ENCODE peak calls at places on chromosomes 1 and 21, in four cellular contexts. H is spleen, A is MM.1S, K is tibial nerve. S is an unnamed sample. For H3K27me3, the result is how much of the 10 kb centered on the place peaks cover.

GRCh38 chr1:6554907-6555778 is at the start of gene TAS1R1:
- DNase-seq in H (peak), A (no peak), K (no peak), S (peak)

GRCh38 chr1:58964880-58965279 is 181.0 kb upstream of the JUN start:
- DNase-seq in H (no peak), A (no peak), K (no peak), S (no peak)

GRCh38 chr1:185373813-185374524 is 56.9 kb upstream of the IVNS1ABP start:
- DNase-seq in H (peak), A (no peak), K (no peak), S (no peak)

GRCh38 chr21:36246080-36246631 is 73.8 kb upstream of the MORC3 start:
- DNase-seq in H (no peak), A (no peak), K (no peak), S (no peak)

GRCh38 chr1:17120962-17121837 is 1.9 kb upstream of the PADI2 start:
- DNase-seq in H (peak), A (no peak), K (no peak), S (no peak)

GRCh38 chr1:3322440-3323020 is 131.9 kb upstream of the ARHGEF16 start:
- DNase-seq in H (no peak), A (no peak), K (no peak), S (no peak)

GRCh38 chr21:22020221-22020620 is 1022.0 kb downstream of the NCAM2 start:
- DNase-seq in H (no peak), A (no peak), K (no peak), S (no peak)

GRCh38 chr1:113949007-113949406 is 19.9 kb downstream of the HIPK1 start:
- DNase-seq in H (no peak), A (no peak), K (no peak), S (no peak)

GRCh38 chr1:17671314-17671705 is 83.8 kb upstream of the ACTL8 start:
- DNase-seq in H (no peak), A (no peak), K (no peak), S (no peak)

GRCh38 chr1:61163794-61164193 is 81.4 kb downstream of the NFIA start:
- DNase-seq in H (no peak), A (no peak), K (no peak), S (no peak)
- H3K27me3 ChIP-seq in H (under half), A (under half), K (under half), S (under half)

DNA sequence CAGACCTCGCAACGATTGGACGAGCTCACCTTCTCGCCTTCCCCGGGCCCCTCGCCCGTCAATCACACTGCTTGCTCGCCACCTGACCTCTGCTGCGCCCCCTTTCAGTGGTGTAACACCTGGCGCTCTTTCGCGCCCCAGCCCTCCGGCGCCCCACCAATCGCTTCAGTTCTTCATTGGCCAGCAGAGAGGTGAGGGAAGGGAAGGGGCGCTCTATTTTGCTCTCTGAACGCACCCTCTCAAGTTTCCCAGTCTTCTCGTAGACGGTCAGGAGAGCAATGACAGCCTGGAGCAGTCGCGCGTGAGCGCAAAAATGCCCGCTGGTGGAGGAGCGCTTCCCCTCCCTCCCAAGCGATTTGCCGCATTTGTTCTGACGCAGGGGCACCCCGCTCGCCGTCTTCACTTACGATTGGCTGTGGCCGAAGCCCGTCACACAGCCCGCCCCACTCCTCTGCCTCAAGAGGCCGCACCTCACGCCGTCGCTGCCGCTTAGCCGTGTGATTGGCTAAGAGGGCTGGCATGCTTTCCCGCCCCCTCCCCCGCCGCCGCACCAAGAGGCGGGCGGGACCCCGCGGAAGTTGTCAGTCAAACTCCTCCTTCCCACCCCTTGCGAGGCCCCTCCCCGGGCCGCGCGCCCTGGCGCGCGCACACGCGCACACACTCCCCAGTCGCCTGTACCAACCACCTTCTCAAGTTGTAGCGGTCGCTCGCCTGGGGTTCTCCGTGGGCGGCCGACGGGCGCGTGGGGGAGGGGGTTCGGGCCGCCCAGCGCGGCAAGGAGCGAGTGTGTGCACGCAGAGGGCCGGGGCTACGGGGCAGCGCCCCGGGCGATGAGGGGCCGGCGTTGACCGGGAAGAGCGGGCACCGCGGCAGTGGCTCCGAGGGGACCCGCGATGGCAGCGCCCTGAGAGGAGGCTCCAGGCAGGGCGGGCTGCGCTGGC is at the start of gene PPP2R5A:
- DNase-seq in H (peak), A (peak), K (peak), S (peak)
- TF ChIP-seq CTCF in H (no peak), A (peak), K (peak), S (peak)

GRCh38 chr1:165476776-165477175 is 31.9 kb upstream of the RXRG start:
- DNase-seq in H (no peak), A (no peak), K (no peak), S (no peak)

GRCh38 chr1:165468850-165469249 is 23.9 kb upstream of the RXRG start:
- DNase-seq in H (no peak), A (no peak), K (no peak), S (no peak)

DNA sequence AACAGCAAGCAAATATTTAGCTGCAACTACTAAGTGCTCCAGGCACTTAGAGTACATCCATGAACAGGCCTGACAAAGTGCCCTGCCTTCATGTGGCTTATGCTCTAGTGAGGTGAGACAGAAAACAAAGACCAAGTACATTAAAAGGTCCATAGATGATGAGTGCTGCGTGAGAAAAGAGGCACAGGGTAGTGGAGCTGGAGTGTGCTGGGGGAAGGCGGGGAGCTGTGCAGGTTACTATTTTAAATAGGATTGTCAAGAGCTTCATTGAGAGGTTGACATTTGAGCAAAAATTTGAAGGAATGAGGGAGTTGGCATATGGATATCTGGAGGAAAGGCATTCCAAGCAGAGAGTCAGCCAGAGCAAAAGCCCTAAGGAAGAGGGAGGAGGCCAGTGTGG is 29.3 kb upstream of the RXRG start:
- DNase-seq in H (no peak), A (no peak), K (no peak), S (no peak)
- H3K27me3 ChIP-seq in H (under half), A (under half), K (under half), S (under half)

GRCh38 chr1:31836638-31837037 is 20.8 kb upstream of the SPOCD1 start:
- DNase-seq in H (no peak), A (no peak), K (no peak), S (no peak)
- TF ChIP-seq CTCF in H (no peak), A (no peak), K (no peak), S (no peak)

GRCh38 chr1:83055391-83056170 is 943.4 kb downstream of the TTLL7 start:
- DNase-seq in H (no peak), A (no peak), K (no peak), S (no peak)

GRCh38 chr1:83064589-83065242 is 934.2 kb downstream of the TTLL7 start:
- DNase-seq in H (no peak), A (no peak), K (no peak), S (no peak)

GRCh38 chr1:83058327-83058726 is 940.6 kb downstream of the TTLL7 start:
- DNase-seq in H (no peak), A (no peak), K (no peak), S (no peak)

GRCh38 chr1:83065952-83066727 is 932.8 kb downstream of the TTLL7 start:
- DNase-seq in H (no peak), A (no peak), K (no peak), S (no peak)

GRCh38 chr1:83060216-83060615 is 938.7 kb downstream of the TTLL7 start:
- DNase-seq in H (no peak), A (no peak), K (no peak), S (no peak)
- H3K27me3 ChIP-seq in H (under half), A (under half), K (under half), S (under half)

GRCh38 chr1:115644109-115644508 is 2.3 kb downstream of the VANGL1 start:
- DNase-seq in H (no peak), A (no peak), K (no peak), S (no peak)

GRCh38 chr1:115643219-115643618 is 1.4 kb downstream of the VANGL1 start:
- DNase-seq in H (no peak), A (no peak), K (no peak), S (no peak)

GRCh38 chr1:115643636-115644035 is 1.9 kb downstream of the VANGL1 start:
- DNase-seq in H (no peak), A (no peak), K (no peak), S (no peak)

GRCh38 chr1:115641762-115642167 is at the start of gene VANGL1:
- DNase-seq in H (peak), A (peak), K (no peak), S (peak)

GRCh38 chr1:115642168-115643072 is 650 bp downstream of the VANGL1 start:
- DNase-seq in H (peak), A (peak), K (no peak), S (peak)
- TF ChIP-seq CTCF in H (no peak), A (no peak), K (peak), S (no peak)

DNA sequence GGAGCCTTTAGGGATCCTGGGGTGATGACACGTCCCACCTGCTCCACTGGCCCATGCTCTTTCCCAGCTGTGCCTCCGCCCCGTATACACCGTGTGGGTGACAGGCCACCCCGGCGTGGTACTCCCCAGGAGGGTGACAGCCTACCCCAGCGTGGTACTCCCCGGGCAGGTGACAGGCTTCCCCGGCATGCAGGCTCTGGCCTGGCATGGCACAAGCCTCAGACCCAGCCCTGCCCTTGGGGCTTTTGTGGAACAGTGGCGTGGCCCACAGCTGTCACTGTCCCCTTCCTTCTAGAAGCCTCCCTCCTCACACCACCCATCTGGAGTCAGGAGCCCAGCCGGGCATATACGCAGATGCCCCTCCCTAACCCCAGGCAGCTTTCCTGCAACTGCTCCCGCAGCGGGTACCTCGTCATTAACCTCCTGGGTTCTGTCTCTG is 4.7 kb upstream of the PFKL start:
- DNase-seq in H (no peak), A (no peak), K (no peak), S (no peak)
- H3K27me3 ChIP-seq in H (under half), A (half or more), K (under half), S (under half)

DNA sequence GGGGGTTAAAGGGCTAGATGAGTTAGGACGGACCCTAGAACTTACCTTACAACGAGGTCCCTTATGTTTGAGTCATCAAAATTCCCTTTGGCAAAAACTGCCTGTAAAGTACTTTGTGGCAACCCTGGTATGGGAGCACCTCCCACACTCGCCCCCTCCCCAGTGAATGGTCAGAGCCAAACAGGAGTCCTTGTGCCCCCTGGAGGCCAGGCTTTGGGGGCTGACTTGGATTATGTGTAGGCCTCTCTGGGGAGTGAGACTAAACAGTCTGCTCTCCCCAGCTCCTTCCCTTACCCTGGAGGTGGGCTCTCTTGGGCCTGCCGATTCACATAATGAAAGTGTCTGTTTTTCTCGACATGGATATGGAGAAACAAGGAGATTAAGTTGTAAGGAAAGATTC is 81.2 kb downstream of the ADCY10 start:
- DNase-seq in H (no peak), A (no peak), K (no peak), S (no peak)
- TF ChIP-seq CTCF in H (no peak), A (no peak), K (no peak), S (no peak)

DNA sequence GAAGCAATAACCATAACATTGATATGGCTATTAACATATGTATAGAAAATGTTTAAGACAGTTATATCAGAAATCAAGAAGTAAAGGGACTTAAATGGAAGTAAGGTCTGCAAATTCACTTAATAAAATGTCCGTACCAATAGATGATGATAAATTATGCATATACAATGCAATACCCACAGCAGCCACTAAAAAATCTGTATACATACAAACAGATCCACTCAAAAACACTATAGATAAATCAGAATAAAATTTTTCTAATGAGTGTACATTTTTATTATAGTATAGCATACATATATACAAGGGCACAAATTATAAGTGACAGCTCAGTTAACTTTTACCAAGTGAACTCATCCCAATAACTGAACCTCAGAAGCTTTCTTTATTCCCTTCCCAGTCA is 6.0 kb downstream of the LORICRIN start:
- DNase-seq in H (no peak), A (no peak), K (no peak), S (no peak)
- H3K27me3 ChIP-seq in H (under half), A (under half), K (half or more), S (under half)